ENCODE peak calls at places on chromosomes 2 and 18, in ten cellular contexts. F is LHCN-M2; M is EH; T is type B pancreatic cell; W is adrenal gland; J is activated naive CD8-positive, alpha-beta T cell treated with anti-CD3 and anti-CD28 coated beads, Interleukin-2, amount 50 U/mL, for 24 hours; H is ELR; R is COR-L47; U is 8988T; S is central memory CD8-positive, alpha-beta T cell. E is an unnamed sample.

GRCh38 chr2:218559021-218559420 is 9.1 kb downstream of the USP37 start:
- DNase-seq in W (peak), F (no peak), M (no peak), S (no peak), H (no peak), T (no peak), J (no peak), R (no peak), U (no peak), E (no peak)

GRCh38 chr2:225173909-225174308 is 131.6 kb upstream of the DOCK10 start:
- DNase-seq in H (no peak), F (peak), W (no peak), J (no peak), S (no peak), R (peak), U (no peak), M (no peak), T (no peak), E (no peak)

GRCh38 chr2:40395169-40396023 is 56.5 kb downstream of the SLC8A1 start:
- DNase-seq in S (no peak), J (no peak), M (peak), F (no peak), U (no peak), W (no peak), R (no peak), T (no peak), H (peak), E (no peak)

GRCh38 chr2:191363267-191363666 is 118.1 kb downstream of the MYO1B start:
- DNase-seq in U (no peak), J (no peak), S (no peak), F (no peak), M (no peak), W (no peak), H (no peak), R (no peak), T (no peak), E (no peak)

GRCh38 chr18:2515408-2515807 is 55.9 kb downstream of the METTL4 start:
- DNase-seq in M (peak), S (no peak), H (peak), U (no peak), F (peak), T (no peak), R (no peak), J (no peak), W (peak), E (peak)

GRCh38 chr2:45938649-45939511 is 287.4 kb downstream of the PRKCE start:
- DNase-seq in J (no peak), R (no peak), U (peak), F (peak), M (peak), T (no peak), W (peak), H (peak), S (no peak), E (peak)

GRCh38 chr18:58538604-58539386 is 90.1 kb downstream of the ALPK2 start:
- DNase-seq in S (no peak), H (peak), R (no peak), J (no peak), T (no peak), M (no peak), F (no peak), U (no peak), W (no peak), E (no peak)

GRCh38 chr2:4269885-4270284 is 566.5 kb downstream of the DCDC2C start:
- DNase-seq in F (no peak), U (no peak), T (no peak), H (no peak), R (no peak), M (no peak), W (no peak), S (no peak), J (no peak), E (no peak)

GRCh38 chr2:188666503-188666902 is 307.7 kb upstream of the COL3A1 start:
- DNase-seq in H (no peak), T (no peak), F (no peak), J (no peak), M (no peak), U (no peak), R (no peak), S (no peak), W (no peak), E (no peak)